ENCODE peak calls at places on chromosomes 6 and 20, in five cellular contexts. One of them, this sample, is unnamed.
A peak's percentile ranks its signal among the peaks of the same experiment; 100 is the strongest.

GRCh38 chr20:57439432-57439831 is 48.2 kb downstream of the RBM38 start:
- DNase-seq in bronchial epithelial cell: no peak
- DNase-seq in nucleus accumbens: peak; percentile 16
- DNase-seq in Right ventricle myocardium superior: peak; percentile 85
- DNase-seq in NAMALWA: no peak
- DNase-seq in this sample: no peak

GRCh38 chr6:102853249-102853955 is 1459.9 kb downstream of the GRIK2 start:
- DNase-seq in bronchial epithelial cell: no peak
- DNase-seq in nucleus accumbens: no peak
- DNase-seq in Right ventricle myocardium superior: no peak
- DNase-seq in NAMALWA: no peak
- DNase-seq in this sample: no peak

GRCh38 chr20:62186887-62187866 is 4.3 kb downstream of the MTG2 start:
- DNase-seq in bronchial epithelial cell: no peak
- DNase-seq in nucleus accumbens: no peak
- DNase-seq in Right ventricle myocardium superior: no peak
- DNase-seq in NAMALWA: no peak
- DNase-seq in this sample: peak; percentile 21

GRCh38 chr6:90190181-90190580 is 106.5 kb downstream of the BACH2 start:
- DNase-seq in bronchial epithelial cell: no peak
- DNase-seq in nucleus accumbens: no peak
- DNase-seq in Right ventricle myocardium superior: no peak
- DNase-seq in NAMALWA: no peak
- DNase-seq in this sample: no peak

GRCh38 chr20:3686867-3687321 is 5.1 kb upstream of the ADAM33 start:
- DNase-seq in bronchial epithelial cell: peak; percentile 7
- DNase-seq in nucleus accumbens: peak; percentile 27
- DNase-seq in Right ventricle myocardium superior: peak; percentile 89
- DNase-seq in NAMALWA: no peak
- DNase-seq in this sample: peak; percentile 21

GRCh38 chr20:54566224-54566750 is 90.9 kb downstream of the DOK5 start:
- DNase-seq in bronchial epithelial cell: no peak
- DNase-seq in nucleus accumbens: no peak
- DNase-seq in Right ventricle myocardium superior: no peak
- DNase-seq in NAMALWA: no peak
- DNase-seq in this sample: no peak

GRCh38 chr6:166713608-166714510 is 86.8 kb upstream of the RPS6KA2 start:
- DNase-seq in bronchial epithelial cell: no peak
- DNase-seq in nucleus accumbens: no peak
- DNase-seq in Right ventricle myocardium superior: no peak
- DNase-seq in NAMALWA: no peak
- DNase-seq in this sample: no peak

GRCh38 chr6:148790817-148791216 is 44.0 kb downstream of the UST start:
- DNase-seq in bronchial epithelial cell: no peak
- DNase-seq in nucleus accumbens: no peak
- DNase-seq in Right ventricle myocardium superior: no peak
- DNase-seq in NAMALWA: no peak
- DNase-seq in this sample: no peak

GRCh38 chr20:17859002-17859615 is 109.5 kb downstream of the SNX5 start:
- DNase-seq in bronchial epithelial cell: no peak
- DNase-seq in nucleus accumbens: no peak
- DNase-seq in Right ventricle myocardium superior: no peak
- DNase-seq in NAMALWA: no peak
- DNase-seq in this sample: no peak

GRCh38 chr6:166527849-166528248 is 58.6 kb downstream of the RAMACL start:
- DNase-seq in bronchial epithelial cell: no peak
- DNase-seq in nucleus accumbens: no peak
- DNase-seq in Right ventricle myocardium superior: no peak
- DNase-seq in NAMALWA: no peak
- DNase-seq in this sample: no peak

GRCh38 chr6:106360410-106360988 is at the start of gene CRYBG1:
- DNase-seq in bronchial epithelial cell: peak; percentile 69
- DNase-seq in nucleus accumbens: no peak
- DNase-seq in Right ventricle myocardium superior: peak; percentile 57
- DNase-seq in NAMALWA: no peak
- DNase-seq in this sample: peak; percentile 90

GRCh38 chr20:57582432-57583288 is 21.8 kb downstream of the PCK1 start:
- DNase-seq in bronchial epithelial cell: peak; percentile 17
- DNase-seq in nucleus accumbens: no peak
- DNase-seq in Right ventricle myocardium superior: peak; percentile 66
- DNase-seq in NAMALWA: peak; percentile 69
- DNase-seq in this sample: peak; percentile 14

GRCh38 chr6:156024339-156024738 is 568.7 kb upstream of the NOX3 start:
- DNase-seq in bronchial epithelial cell: no peak
- DNase-seq in nucleus accumbens: no peak
- DNase-seq in Right ventricle myocardium superior: no peak
- DNase-seq in NAMALWA: no peak
- DNase-seq in this sample: no peak

GRCh38 chr6:320351-321157 is 28.3 kb downstream of the DUSP22 start:
- DNase-seq in bronchial epithelial cell: no peak
- DNase-seq in nucleus accumbens: no peak
- DNase-seq in Right ventricle myocardium superior: peak; percentile 40
- DNase-seq in NAMALWA: no peak
- DNase-seq in this sample: no peak

GRCh38 chr6:52284131-52284459 is 447 bp downstream of the MCM3 start:
- DNase-seq in bronchial epithelial cell: no peak
- DNase-seq in nucleus accumbens: no peak
- DNase-seq in Right ventricle myocardium superior: peak; percentile 56
- DNase-seq in NAMALWA: peak; percentile 75
- DNase-seq in this sample: no peak

GRCh38 chr20:52305029-52305645 is 113.6 kb upstream of the ZFP64 start:
- DNase-seq in bronchial epithelial cell: peak; percentile 55
- DNase-seq in nucleus accumbens: no peak
- DNase-seq in Right ventricle myocardium superior: no peak
- DNase-seq in NAMALWA: no peak
- DNase-seq in this sample: peak; percentile 29

GRCh38 chr20:18728165-18728866 is 85.3 kb upstream of the SCP2D1 start:
- DNase-seq in bronchial epithelial cell: no peak
- DNase-seq in nucleus accumbens: no peak
- DNase-seq in Right ventricle myocardium superior: no peak
- DNase-seq in NAMALWA: peak; percentile 70
- DNase-seq in this sample: no peak

GRCh38 chr6:7047966-7048365 is 59.8 kb upstream of the RREB1 start:
- DNase-seq in bronchial epithelial cell: peak; percentile 64
- DNase-seq in nucleus accumbens: no peak
- DNase-seq in Right ventricle myocardium superior: no peak
- DNase-seq in NAMALWA: no peak
- DNase-seq in this sample: peak; percentile 24

GRCh38 chr6:108497883-108498282 is 62.8 kb upstream of the FOXO3 start:
- DNase-seq in bronchial epithelial cell: peak; percentile 52
- DNase-seq in nucleus accumbens: no peak
- DNase-seq in Right ventricle myocardium superior: no peak
- DNase-seq in NAMALWA: peak; percentile 75
- DNase-seq in this sample: peak; percentile 59

GRCh38 chr6:145656128-145656527 is 79.2 kb downstream of the EPM2A start:
- DNase-seq in bronchial epithelial cell: no peak
- DNase-seq in nucleus accumbens: no peak
- DNase-seq in Right ventricle myocardium superior: no peak
- DNase-seq in NAMALWA: no peak
- DNase-seq in this sample: no peak

GRCh38 chr20:22511943-22512910 is 72.1 kb downstream of the FOXA2 start:
- DNase-seq in bronchial epithelial cell: peak; percentile 62
- DNase-seq in nucleus accumbens: no peak
- DNase-seq in Right ventricle myocardium superior: no peak
- DNase-seq in NAMALWA: no peak
- DNase-seq in this sample: peak; percentile 50

GRCh38 chr20:47677314-47678129 is 107.8 kb downstream of the SULF2 start:
- DNase-seq in bronchial epithelial cell: peak; percentile 60
- DNase-seq in nucleus accumbens: no peak
- DNase-seq in Right ventricle myocardium superior: no peak
- DNase-seq in NAMALWA: peak; percentile 70
- DNase-seq in this sample: peak; percentile 62

GRCh38 chr20:63417213-63418120 is 55.0 kb downstream of the KCNQ2 start:
- DNase-seq in bronchial epithelial cell: no peak
- DNase-seq in nucleus accumbens: no peak
- DNase-seq in Right ventricle myocardium superior: no peak
- DNase-seq in NAMALWA: no peak
- DNase-seq in this sample: no peak

GRCh38 chr6:156087487-156087886 is 631.8 kb upstream of the NOX3 start:
- DNase-seq in bronchial epithelial cell: no peak
- DNase-seq in nucleus accumbens: no peak
- DNase-seq in Right ventricle myocardium superior: no peak
- DNase-seq in NAMALWA: no peak
- DNase-seq in this sample: no peak

GRCh38 chr20:33291830-33292355 is 8.9 kb downstream of the BPIFB1 start:
- DNase-seq in bronchial epithelial cell: peak; percentile 16
- DNase-seq in nucleus accumbens: no peak
- DNase-seq in Right ventricle myocardium superior: peak; percentile 57
- DNase-seq in NAMALWA: peak; percentile 73
- DNase-seq in this sample: peak; percentile 22

GRCh38 chr6:45845546-45845945 is 170.1 kb downstream of the CLIC5 start:
- DNase-seq in bronchial epithelial cell: peak; percentile 52
- DNase-seq in nucleus accumbens: no peak
- DNase-seq in Right ventricle myocardium superior: no peak
- DNase-seq in NAMALWA: no peak
- DNase-seq in this sample: peak; percentile 53

GRCh38 chr20:2256132-2256531 is 39.7 kb upstream of the TGM3 start:
- DNase-seq in bronchial epithelial cell: no peak
- DNase-seq in nucleus accumbens: no peak
- DNase-seq in Right ventricle myocardium superior: no peak
- DNase-seq in NAMALWA: no peak
- DNase-seq in this sample: no peak

GRCh38 chr6:26501482-26501986 is 1.4 kb downstream of the BTN1A1 start:
- DNase-seq in bronchial epithelial cell: no peak
- DNase-seq in nucleus accumbens: no peak
- DNase-seq in Right ventricle myocardium superior: peak; percentile 60
- DNase-seq in NAMALWA: no peak
- DNase-seq in this sample: peak; percentile 25

GRCh38 chr6:14706378-14706929 is 539.4 kb upstream of the JARID2 start:
- DNase-seq in bronchial epithelial cell: peak; percentile 100
- DNase-seq in nucleus accumbens: no peak
- DNase-seq in Right ventricle myocardium superior: peak; percentile 55
- DNase-seq in NAMALWA: no peak
- DNase-seq in this sample: peak; percentile 98

GRCh38 chr20:21767739-21768223 is 62.3 kb downstream of the PAX1 start:
- DNase-seq in bronchial epithelial cell: no peak
- DNase-seq in nucleus accumbens: no peak
- DNase-seq in Right ventricle myocardium superior: no peak
- DNase-seq in NAMALWA: no peak
- DNase-seq in this sample: no peak

GRCh38 chr20:57514273-57514751 is 10.6 kb downstream of the CTCFL start:
- DNase-seq in bronchial epithelial cell: peak; percentile 43
- DNase-seq in nucleus accumbens: peak; percentile 29
- DNase-seq in Right ventricle myocardium superior: peak; percentile 67
- DNase-seq in NAMALWA: peak; percentile 77
- DNase-seq in this sample: peak; percentile 70

GRCh38 chr6:96878101-96878500 is 19.6 kb downstream of the NDUFAF4 start:
- DNase-seq in bronchial epithelial cell: no peak
- DNase-seq in nucleus accumbens: no peak
- DNase-seq in Right ventricle myocardium superior: no peak
- DNase-seq in NAMALWA: no peak
- DNase-seq in this sample: no peak

GRCh38 chr20:8127553-8128255 is 4.4 kb upstream of the PLCB1 start:
- DNase-seq in bronchial epithelial cell: no peak
- DNase-seq in nucleus accumbens: no peak
- DNase-seq in Right ventricle myocardium superior: no peak
- DNase-seq in NAMALWA: no peak
- DNase-seq in this sample: no peak

GRCh38 chr6:22512716-22513452 is 56.5 kb upstream of the HDGFL1 start:
- DNase-seq in bronchial epithelial cell: peak; percentile 19
- DNase-seq in nucleus accumbens: no peak
- DNase-seq in Right ventricle myocardium superior: no peak
- DNase-seq in NAMALWA: no peak
- DNase-seq in this sample: no peak

GRCh38 chr6:139433647-139434419 is 59.4 kb upstream of the CITED2 start:
- DNase-seq in bronchial epithelial cell: peak; percentile 77
- DNase-seq in nucleus accumbens: no peak
- DNase-seq in Right ventricle myocardium superior: no peak
- DNase-seq in NAMALWA: no peak
- DNase-seq in this sample: peak; percentile 76

GRCh38 chr20:44204156-44204831 is 6.3 kb downstream of the OSER1 start:
- DNase-seq in bronchial epithelial cell: peak; percentile 99
- DNase-seq in nucleus accumbens: no peak
- DNase-seq in Right ventricle myocardium superior: no peak
- DNase-seq in NAMALWA: no peak
- DNase-seq in this sample: peak; percentile 95

GRCh38 chr20:57813870-57814269 is 104.1 kb upstream of the PMEPA1 start:
- DNase-seq in bronchial epithelial cell: no peak
- DNase-seq in nucleus accumbens: no peak
- DNase-seq in Right ventricle myocardium superior: no peak
- DNase-seq in NAMALWA: no peak
- DNase-seq in this sample: no peak

GRCh38 chr6:139539852-139540251 is 165.4 kb upstream of the CITED2 start:
- DNase-seq in bronchial epithelial cell: peak; percentile 89
- DNase-seq in nucleus accumbens: no peak
- DNase-seq in Right ventricle myocardium superior: peak; percentile 72
- DNase-seq in NAMALWA: no peak
- DNase-seq in this sample: peak; percentile 96

GRCh38 chr6:77740380-77740779 is 87.5 kb downstream of the MEI4 start:
- DNase-seq in bronchial epithelial cell: peak; percentile 49
- DNase-seq in nucleus accumbens: no peak
- DNase-seq in Right ventricle myocardium superior: no peak
- DNase-seq in NAMALWA: peak; percentile 44
- DNase-seq in this sample: peak; percentile 51

This sample was measured in epithelial cell of esophagus.